ENCODE peak calls at places on chromosomes 3 and 15, in six cellular contexts. H is HepG2, U is SK-N-SH, X is H1, D is GM12878, R is K562. C is an unnamed sample.

GRCh38 chr3:12180218-12180617 is 21.5 kb upstream of the TIMP4 start:
- DNase-seq in H (no peak), X (no peak), D (no peak), U (peak), R (no peak), C (no peak)

GRCh38 chr3:75737831-75738493 is 47.4 kb downstream of the ZNF717 start:
- DNase-seq in H (no peak), U (no peak), R (no peak), D (no peak), X (no peak), C (no peak)

GRCh38 chr15:41893422-41894250 is at the start of gene SPTBN5:
- DNase-seq in X (no peak), U (peak), R (peak), H (peak), D (no peak), C (no peak)

GRCh38 chr3:153043729-153044314 is 118.2 kb upstream of the RAP2B start:
- DNase-seq in X (no peak), U (no peak), D (no peak), H (no peak), R (no peak), C (no peak)

GRCh38 chr3:150152567-150152966 is 181.9 kb upstream of the PFN2 start:
- DNase-seq in D (no peak), R (no peak), H (no peak), U (no peak), X (no peak), C (no peak)

GRCh38 chr3:142724682-142725351 is 983 bp downstream of the TRPC1 start:
- DNase-seq in H (peak), U (peak), R (peak), X (peak), D (no peak), C (no peak)

GRCh38 chr15:36544518-36545383 is 34.7 kb upstream of the CDIN1 start:
- DNase-seq in R (no peak), X (no peak), U (no peak), H (no peak), D (no peak), C (no peak)

GRCh38 chr3:165254812-165255211 is 58.6 kb upstream of the SLITRK3 start:
- DNase-seq in H (peak), X (no peak), R (no peak), U (peak), D (no peak), C (no peak)

GRCh38 chr3:133444071-133444774 is 44.4 kb downstream of the BFSP2 start:
- DNase-seq in H (peak), X (no peak), R (no peak), D (no peak), U (no peak), C (no peak)

GRCh38 chr15:51731549-51732267 is 5.7 kb downstream of the LYSMD2 start:
- DNase-seq in U (no peak), X (no peak), D (peak), R (no peak), H (no peak), C (no peak)

GRCh38 chr3:134287512-134287911 is 36.9 kb upstream of the RYK start:
- DNase-seq in X (peak), H (no peak), R (no peak), U (no peak), D (no peak), C (no peak)

GRCh38 chr3:9769426-9770275 is at the start of gene CAMK1:
- DNase-seq in D (no peak), X (peak), R (peak), U (peak), H (peak), C (peak)

GRCh38 chr15:51931638-51932037 is 39.9 kb downstream of the LEO1 start:
- DNase-seq in X (no peak), H (no peak), D (no peak), R (no peak), U (no peak), C (no peak)

GRCh38 chr3:195319060-195319459 is 48.1 kb upstream of the XXYLT1 start:
- DNase-seq in U (no peak), D (no peak), R (no peak), H (no peak), X (no peak), C (no peak)

GRCh38 chr3:81289676-81290075 is 471.8 kb downstream of the GBE1 start:
- DNase-seq in D (no peak), X (no peak), U (no peak), R (no peak), H (no peak), C (no peak)

GRCh38 chr3:172357850-172358754 is 90.2 kb downstream of the GHSR start:
- DNase-seq in H (no peak), X (no peak), R (no peak), U (no peak), D (no peak), C (no peak)

GRCh38 chr3:184479426-184480126 is 82.0 kb upstream of the EPHB3 start:
- DNase-seq in D (no peak), X (no peak), H (no peak), R (no peak), U (no peak), C (no peak)

GRCh38 chr15:39640665-39641064 is 59.8 kb downstream of the THBS1 start:
- DNase-seq in H (no peak), R (no peak), X (no peak), U (no peak), D (no peak), C (no peak)

GRCh38 chr3:44948239-44948638 is 27.7 kb downstream of the ZDHHC3 start:
- DNase-seq in X (no peak), R (no peak), U (no peak), H (no peak), D (no peak), C (no peak)

GRCh38 chr15:56813995-56814394 is 80.7 kb upstream of the ZNF280D start:
- DNase-seq in R (no peak), D (no peak), U (no peak), H (no peak), X (no peak), C (no peak)

GRCh38 chr3:168834558-168834957 is 738.8 kb upstream of the GOLIM4 start:
- DNase-seq in R (no peak), U (no peak), D (no peak), H (no peak), X (no peak), C (no peak)

GRCh38 chr3:41653575-41654239 is 308.2 kb downstream of the ULK4 start:
- DNase-seq in H (no peak), D (no peak), U (no peak), R (no peak), X (no peak), C (no peak)

GRCh38 chr3:141450727-141451378 is 36.0 kb upstream of the RASA2 start:
- DNase-seq in U (no peak), X (no peak), D (no peak), R (peak), H (no peak), C (no peak)

GRCh38 chr15:100881573-100882336 is 2.1 kb downstream of the ALDH1A3 start:
- DNase-seq in H (no peak), R (no peak), D (no peak), U (no peak), X (no peak), C (no peak)

DNA sequence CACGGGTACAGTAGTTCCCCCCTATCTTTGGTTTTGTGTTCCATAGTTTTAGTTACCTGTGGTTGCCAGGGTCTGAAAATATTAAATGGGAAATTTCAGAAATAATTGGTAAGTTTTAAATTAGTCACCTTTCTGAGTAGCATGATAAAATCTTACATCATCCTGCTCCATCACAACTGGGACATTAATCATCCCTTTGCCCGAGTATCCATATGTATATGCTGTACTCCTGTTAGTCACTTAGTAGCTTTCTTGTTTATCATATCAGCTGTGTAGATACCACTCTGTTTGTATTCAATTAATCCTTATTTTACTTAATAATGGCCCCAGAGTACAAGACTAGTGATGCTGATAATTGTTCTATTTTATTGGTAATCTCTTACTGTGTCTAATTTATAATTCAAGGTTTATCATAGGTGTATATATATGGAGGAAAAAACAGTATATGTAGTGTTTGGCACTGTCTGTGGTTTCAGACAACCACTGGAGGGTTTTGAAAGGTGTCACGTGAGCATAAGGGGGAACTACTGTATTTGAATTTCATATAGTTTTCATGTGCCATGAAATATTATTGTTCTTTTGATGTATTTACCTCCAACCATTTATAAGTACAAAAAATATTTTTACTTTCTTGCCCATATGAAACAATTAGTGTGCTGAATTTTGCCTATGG is 41.4 kb downstream of the CTDSPL2 start:
- DNase-seq in U (peak), H (no peak), X (no peak), D (no peak), R (no peak), C (peak)
- TF ChIP-seq GABPA in U (no peak), H (no peak), X (no peak), D (no peak), R (no peak), C (no peak)

GRCh38 chr3:151580592-151580991 is 119.7 kb upstream of the IGSF10 start:
- DNase-seq in X (no peak), D (no peak), R (no peak), H (no peak), U (no peak), C (no peak)

GRCh38 chr3:151581046-151581445 is 120.2 kb upstream of the IGSF10 start:
- DNase-seq in X (no peak), U (no peak), H (no peak), R (no peak), D (no peak), C (no peak)

GRCh38 chr3:151576524-151576923 is 115.7 kb upstream of the IGSF10 start:
- DNase-seq in R (no peak), X (no peak), U (no peak), D (no peak), H (no peak), C (no peak)

GRCh38 chr3:151578495-151578894 is 117.6 kb upstream of the IGSF10 start:
- DNase-seq in U (no peak), H (no peak), R (peak), X (no peak), D (no peak), C (no peak)

GRCh38 chr3:151579571-151580270 is 118.9 kb upstream of the IGSF10 start:
- DNase-seq in D (no peak), U (no peak), R (no peak), X (no peak), H (no peak), C (peak)
- TF ChIP-seq GABPA in D (no peak), U (no peak), R (no peak), X (no peak), H (no peak), C (no peak)

GRCh38 chr3:122892561-122892960 is 97.7 kb downstream of the SLC49A4 start:
- DNase-seq in D (no peak), X (no peak), R (no peak), H (no peak), U (no peak), C (no peak)

GRCh38 chr3:122890077-122890484 is 95.2 kb downstream of the SLC49A4 start:
- DNase-seq in H (no peak), D (peak), R (no peak), X (peak), U (no peak), C (peak)

GRCh38 chr3:122893282-122893681 is 98.4 kb downstream of the SLC49A4 start:
- DNase-seq in D (no peak), X (no peak), H (peak), U (no peak), R (no peak), C (no peak)

GRCh38 chr3:122892118-122892517 is 97.2 kb downstream of the SLC49A4 start:
- DNase-seq in D (no peak), X (no peak), R (no peak), U (no peak), H (no peak), C (no peak)

DNA sequence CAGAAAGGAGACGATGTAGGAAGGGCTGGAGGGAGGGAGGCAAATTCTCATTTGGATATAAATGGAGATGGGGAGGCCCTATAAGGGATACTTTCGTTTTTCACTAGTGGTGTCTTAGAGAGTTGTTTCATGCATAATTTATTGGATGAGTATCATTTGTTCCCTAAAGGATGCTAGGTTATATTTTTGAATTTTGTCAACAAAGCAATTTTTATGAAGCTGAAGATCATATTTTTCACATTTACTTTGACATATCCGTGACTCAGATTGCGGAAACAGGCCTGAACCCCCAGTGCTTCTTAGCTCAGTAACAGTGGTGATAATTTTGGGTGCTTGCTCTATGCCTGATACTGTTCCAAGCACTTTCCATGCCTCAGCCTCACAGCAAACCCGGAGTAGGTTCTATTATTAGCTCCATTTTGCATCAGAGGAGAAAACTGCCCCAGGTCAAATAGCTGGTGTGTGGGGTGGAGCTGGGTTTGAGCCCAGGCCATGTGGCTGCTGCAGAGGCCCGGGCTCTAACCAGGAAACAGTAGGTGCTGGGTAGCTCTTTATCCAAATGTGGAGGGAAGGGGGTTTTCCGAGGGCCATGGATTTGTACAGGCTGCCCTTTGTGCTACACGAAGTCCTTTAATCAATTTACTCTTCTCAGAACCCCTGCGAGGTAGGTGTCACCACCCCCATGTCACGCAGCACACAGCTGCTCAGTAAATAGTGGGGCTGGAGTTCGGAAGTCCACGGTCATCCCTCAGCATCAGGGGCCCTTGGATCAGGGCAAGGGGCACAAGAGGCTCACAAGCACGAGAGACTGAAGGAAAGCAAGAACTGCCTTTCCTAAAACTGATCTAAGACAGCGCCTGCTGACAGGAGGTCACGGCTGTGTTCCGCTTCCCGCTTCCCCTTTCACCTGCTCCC is 99.1 kb downstream of the SLC49A4 start:
- DNase-seq in D (no peak), H (peak), X (no peak), R (no peak), U (peak), C (no peak)
- TF ChIP-seq GABPA in D (no peak), H (peak), X (no peak), R (no peak), U (no peak), C (no peak)

GRCh38 chr3:50537421-50538129 is 30.0 kb downstream of the C3orf18 start:
- DNase-seq in D (no peak), U (no peak), X (no peak), R (peak), H (no peak), C (no peak)

GRCh38 chr3:50532062-50532705 is 28.8 kb upstream of the CACNA2D2 start:
- DNase-seq in X (no peak), R (no peak), H (no peak), D (no peak), U (no peak), C (no peak)

GRCh38 chr3:50533346-50533745 is 29.9 kb upstream of the CACNA2D2 start:
- DNase-seq in U (no peak), H (no peak), X (no peak), D (no peak), R (no peak), C (no peak)

GRCh38 chr3:50536471-50537180 is 30.9 kb downstream of the C3orf18 start:
- DNase-seq in D (no peak), U (no peak), R (no peak), H (no peak), X (no peak), C (no peak)

DNA sequence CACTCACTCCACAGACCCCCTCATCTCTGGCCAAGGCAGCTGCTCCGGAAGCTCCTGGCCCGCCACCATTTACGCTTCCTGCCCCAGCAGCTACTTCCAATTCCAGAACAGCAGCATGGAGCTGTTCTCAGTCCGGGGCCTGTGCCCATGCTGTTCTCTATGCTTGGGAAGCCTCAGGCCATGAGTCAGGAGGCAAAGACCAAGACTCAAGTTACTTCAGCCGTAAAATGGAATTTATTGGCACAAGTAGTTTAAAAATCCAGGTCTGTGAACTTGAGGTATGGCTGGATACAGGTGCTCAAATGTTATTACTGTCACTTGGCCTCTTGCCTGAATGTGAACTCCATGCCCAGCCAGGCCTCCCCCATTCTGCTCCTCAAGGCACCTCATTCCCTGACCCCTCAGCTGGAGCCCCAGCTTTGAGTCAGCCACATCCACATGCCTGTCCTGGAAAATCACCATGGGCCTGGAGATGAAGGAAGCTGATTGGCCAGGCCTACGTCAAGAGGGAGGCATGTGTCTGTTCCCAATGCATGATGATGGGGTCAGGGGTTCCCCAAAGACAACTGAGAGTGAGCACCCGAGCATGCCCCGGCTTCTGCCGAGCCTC is 31.4 kb upstream of the CACNA2D2 start:
- DNase-seq in X (no peak), U (no peak), R (no peak), D (no peak), H (no peak), C (no peak)
- TF ChIP-seq GABPA in X (no peak), U (no peak), R (no peak), D (no peak), H (no peak), C (no peak)